ENCODE peak calls at places on chromosome 7, in seven cellular contexts. X, O, J, D, T, C and Y are unnamed samples.

GRCh38 chr7:107528461-107528860 is 35.3 kb downstream of the COG5 start:
- DNase-seq in T (no peak), X (no peak), O (no peak), D (peak), C (no peak), J (peak), Y (peak)

GRCh38 chr7:2736411-2736914 is 48.5 kb downstream of the AMZ1 start:
- DNase-seq in D (no peak), O (no peak), C (peak), T (no peak), X (no peak), J (no peak), Y (no peak)

GRCh38 chr7:100567751-100568175 is 5.9 kb downstream of the SAP25 start:
- DNase-seq in X (no peak), T (no peak), J (no peak), D (no peak), C (no peak), O (no peak), Y (no peak)

GRCh38 chr7:45067582-45067981 is 21.2 kb downstream of the NACAD start:
- DNase-seq in X (no peak), O (no peak), C (no peak), D (no peak), T (no peak), J (no peak), Y (no peak)

GRCh38 chr7:43584200-43584586 is 1.3 kb downstream of the STK17A start:
- DNase-seq in X (no peak), D (peak), T (no peak), O (no peak), C (no peak), J (no peak), Y (peak)

GRCh38 chr7:94252971-94253370 is 141.7 kb upstream of the COL1A2 start:
- DNase-seq in C (no peak), D (no peak), T (no peak), J (no peak), O (no peak), X (no peak), Y (no peak)

GRCh38 chr7:52682993-52683392 is 352.4 kb upstream of the POM121L12 start:
- DNase-seq in D (no peak), C (no peak), T (no peak), O (no peak), J (no peak), X (no peak), Y (no peak)

GRCh38 chr7:29480456-29480855 is 83.2 kb upstream of the PRR15 start:
- DNase-seq in T (no peak), C (no peak), X (no peak), D (no peak), J (no peak), O (no peak), Y (no peak)

GRCh38 chr7:117157121-117157870 is 165.6 kb downstream of the WNT2 start:
- DNase-seq in O (no peak), C (no peak), T (no peak), D (peak), X (no peak), J (peak), Y (peak)

GRCh38 chr7:97555845-97556431 is 175.9 kb upstream of the TAC1 start:
- DNase-seq in X (no peak), J (no peak), D (no peak), C (no peak), T (no peak), O (no peak), Y (peak)

GRCh38 chr7:40899651-40900507 is 765.1 kb downstream of the SUGCT start:
- DNase-seq in T (no peak), O (no peak), C (no peak), J (no peak), D (no peak), X (no peak), Y (peak)

GRCh38 chr7:47893238-47893637 is 55.0 kb downstream of the PKD1L1 start:
- DNase-seq in D (no peak), T (peak), J (no peak), O (no peak), X (peak), C (peak), Y (peak)

GRCh38 chr7:91940171-91940570 is 491 bp upstream of the AKAP9 start:
- DNase-seq in O (peak), J (no peak), X (peak), D (peak), T (peak), C (peak), Y (peak)

GRCh38 chr7:29243777-29244655 is 49.4 kb downstream of the CHN2 start:
- DNase-seq in X (no peak), C (peak), O (no peak), T (no peak), D (no peak), J (no peak), Y (no peak)

GRCh38 chr7:140674899-140675701 is 2.4 kb downstream of the ADCK2 start:
- DNase-seq in T (peak), D (peak), X (peak), O (no peak), C (no peak), J (no peak), Y (peak)

GRCh38 chr7:103532955-103533354 is 86.9 kb upstream of the SLC26A5 start:
- DNase-seq in X (no peak), D (no peak), T (no peak), J (no peak), O (no peak), C (no peak), Y (no peak)

DNA sequence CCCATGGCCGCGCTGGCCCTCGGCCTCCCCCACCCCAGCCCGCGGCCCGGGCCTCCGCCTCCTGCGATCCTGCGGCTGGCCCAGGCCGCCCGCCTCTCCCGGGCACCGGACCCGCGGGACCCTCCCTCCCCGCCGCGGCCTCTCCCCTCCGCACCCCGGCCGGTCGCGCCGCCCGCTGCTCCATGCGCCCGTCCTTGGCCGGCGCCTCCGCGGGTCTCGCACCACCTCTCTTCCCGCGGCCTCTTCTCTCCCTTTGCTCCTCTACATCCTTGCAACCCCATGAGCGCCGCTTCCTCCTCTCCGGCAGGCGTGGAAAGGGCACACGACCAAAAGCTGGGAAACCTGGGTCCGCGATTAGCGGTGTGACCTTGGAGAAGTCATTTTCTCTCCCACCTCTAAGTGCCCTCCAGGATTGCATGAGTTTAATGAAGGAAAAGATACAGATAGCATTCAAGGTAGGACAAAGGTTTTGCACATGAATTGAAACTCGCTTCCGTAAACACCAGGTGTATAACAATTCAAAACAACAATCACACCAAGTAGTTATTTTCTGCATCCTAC is 449 bp upstream of the SRPK2 start:
- DNase-seq in O (no peak), C (peak), T (peak), X (no peak), D (peak), J (no peak), Y (peak)
- TF ChIP-seq CTCF in O (no peak), C (no peak), T (no peak), X (no peak), D (peak), J (no peak), Y (no peak)

GRCh38 chr7:128383781-128384180 is 22.3 kb upstream of the PRRT4 start:
- DNase-seq in J (no peak), T (no peak), O (no peak), X (no peak), D (no peak), C (no peak), Y (peak)

GRCh38 chr7:128379900-128380806 is 18.7 kb upstream of the PRRT4 start:
- DNase-seq in D (no peak), T (no peak), O (no peak), X (no peak), J (no peak), C (no peak), Y (no peak)

GRCh38 chr7:128380807-128381130 is 19.3 kb upstream of the PRRT4 start:
- DNase-seq in C (no peak), J (no peak), D (no peak), T (no peak), X (no peak), O (no peak), Y (no peak)

GRCh38 chr7:128378637-128379036 is 17.1 kb upstream of the PRRT4 start:
- DNase-seq in D (no peak), O (no peak), X (no peak), T (no peak), C (no peak), J (no peak), Y (no peak)

GRCh38 chr7:128381161-128381821 is 19.8 kb upstream of the PRRT4 start:
- DNase-seq in D (no peak), C (peak), J (no peak), T (peak), X (no peak), O (no peak), Y (peak)
- TF ChIP-seq CTCF in D (peak), C (peak), J (peak), T (peak), X (peak), O (peak), Y (peak)

GRCh38 chr7:104923010-104923421 is 91.0 kb upstream of the KMT2E start:
- DNase-seq in T (peak), O (peak), D (peak), X (peak), C (peak), J (peak), Y (peak)
- TF ChIP-seq CTCF in T (peak), O (peak), D (peak), X (peak), C (peak), J (peak), Y (peak)

DNA sequence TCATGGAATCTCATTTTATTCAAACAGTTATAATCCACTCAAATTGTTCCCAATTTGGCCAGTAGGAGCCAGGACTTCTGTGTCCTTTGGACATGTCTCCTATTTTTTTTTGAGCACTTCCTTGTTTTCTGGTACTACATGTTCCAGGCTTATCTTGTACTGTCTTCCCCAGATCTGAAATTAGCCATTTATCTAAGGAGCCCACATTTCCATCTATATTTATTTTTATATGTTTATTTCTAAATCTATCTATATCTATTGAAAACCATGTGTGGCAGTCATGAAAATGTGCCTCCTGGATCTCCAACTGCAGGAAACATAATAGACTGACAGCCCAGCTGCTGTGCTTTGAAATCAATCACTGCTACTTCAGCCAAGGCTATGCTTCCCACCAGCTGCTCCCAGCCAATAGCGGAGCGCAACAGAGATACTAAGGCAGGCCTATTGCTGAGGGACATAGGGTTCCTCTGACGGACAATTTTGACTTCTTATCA is 147.1 kb downstream of the LRRC4 start:
- DNase-seq in O (no peak), T (no peak), D (no peak), J (no peak), C (no peak), X (no peak), Y (no peak)
- TF ChIP-seq CTCF in O (no peak), T (no peak), D (no peak), J (no peak), C (no peak), X (no peak), Y (no peak)

GRCh38 chr7:106092204-106092603 is 19.9 kb downstream of the SYPL1 start:
- DNase-seq in D (no peak), T (no peak), J (no peak), X (no peak), O (no peak), C (no peak), Y (no peak)
- TF ChIP-seq CTCF in D (no peak), T (no peak), J (no peak), X (no peak), O (no peak), C (no peak), Y (no peak)